ENCODE peak calls at places on chromosome 11, in six cellular contexts. Y is left ventricle myocardium inferior, R is A549, P is upper lobe of right lung, S is spleen, D is body of pancreas. N is an unnamed sample. For H3K4me1, the result is how much of the 10 kb centered on the place peaks cover.

GRCh38 chr11:9950462-9950861 is 286.6 kb downstream of the SWAP70 start:
- DNase-seq in Y (no peak), R (no peak), P (no peak), S (no peak), D (no peak), N (no peak)

GRCh38 chr11:134486106-134486505 is 74.1 kb upstream of the B3GAT1 start:
- DNase-seq in Y (no peak), R (no peak), P (peak), S (no peak), D (no peak), N (no peak)

GRCh38 chr11:20374746-20375305 is 11.3 kb downstream of the HTATIP2 start:
- DNase-seq in Y (no peak), R (no peak), P (no peak), S (no peak), D (no peak), N (no peak)

GRCh38 chr11:78957481-78958245 is 383.0 kb upstream of the NARS2 start:
- DNase-seq in Y (no peak), R (no peak), P (no peak), S (no peak), D (no peak), N (no peak)

GRCh38 chr11:20611892-20612291 is 12.5 kb downstream of the SLC6A5 start:
- DNase-seq in Y (no peak), R (no peak), P (no peak), S (no peak), D (no peak), N (no peak)

GRCh38 chr11:130992788-130993187 is 76.5 kb upstream of the SNX19 start:
- DNase-seq in Y (no peak), R (no peak), P (no peak), S (no peak), D (no peak), N (no peak)

GRCh38 chr11:9664276-9665171 is 647 bp downstream of the SWAP70 start:
- DNase-seq in Y (peak), R (peak), P (peak), S (peak), D (peak), N (peak)

GRCh38 chr11:92314499-92314898 is 89.9 kb downstream of the FAT3 start:
- DNase-seq in Y (no peak), R (no peak), P (no peak), S (no peak), D (no peak), N (no peak)

GRCh38 chr11:12287009-12287373 is 90.4 kb upstream of the PARVA start:
- DNase-seq in Y (no peak), R (peak), P (no peak), S (no peak), D (no peak), N (peak)

GRCh38 chr11:31492320-31492913 is 17.0 kb downstream of the IMMP1L start:
- DNase-seq in Y (no peak), R (no peak), P (no peak), S (no peak), D (peak), N (no peak)

GRCh38 chr11:134049303-134049702 is 19.6 kb upstream of the JAM3 start:
- DNase-seq in Y (no peak), R (no peak), P (peak), S (no peak), D (no peak), N (no peak)

GRCh38 chr11:125429807-125430678 is 66.0 kb downstream of the FEZ1 start:
- DNase-seq in Y (no peak), R (no peak), P (peak), S (no peak), D (no peak), N (no peak)

GRCh38 chr11:102007567-102008437 is 39.4 kb upstream of the CFAP300 start:
- DNase-seq in Y (no peak), R (peak), P (no peak), S (no peak), D (no peak), N (no peak)

GRCh38 chr11:10627306-10627705 is 58.8 kb upstream of the LYVE1 start:
- DNase-seq in Y (no peak), R (no peak), P (no peak), S (no peak), D (no peak), N (no peak)

GRCh38 chr11:62621027-62621566 is 689 bp downstream of the B3GAT3 start:
- DNase-seq in Y (no peak), R (no peak), P (no peak), S (no peak), D (no peak), N (no peak)

GRCh38 chr11:450809-451451 is 851 bp downstream of the PTDSS2 start:
- DNase-seq in Y (peak), R (peak), P (peak), S (peak), D (peak), N (peak)

GRCh38 chr11:73463359-73463758 is 87.2 kb downstream of the RELT start:
- DNase-seq in Y (no peak), R (peak), P (no peak), S (no peak), D (no peak), N (peak)

GRCh38 chr11:75492181-75492820 is 33.4 kb downstream of the GDPD5 start:
- DNase-seq in Y (no peak), R (no peak), P (no peak), S (peak), D (no peak), N (no peak)

GRCh38 chr11:22920939-22921565 is 60.8 kb upstream of the CCDC179 start:
- DNase-seq in Y (no peak), R (peak), P (no peak), S (no peak), D (peak), N (peak)
- H3K4me3 ChIP-seq in Y (no peak), R (no peak), P (no peak), S (no peak), D (no peak), N (no peak)

GRCh38 chr11:44241851-44242250 is 68.1 kb downstream of the ALX4 start:
- DNase-seq in Y (peak), R (no peak), P (no peak), S (no peak), D (no peak), N (peak)
- H3K4me1 ChIP-seq in Y (half or more), R (under half), P (under half), S (under half), D (under half), N (half or more)

DNA sequence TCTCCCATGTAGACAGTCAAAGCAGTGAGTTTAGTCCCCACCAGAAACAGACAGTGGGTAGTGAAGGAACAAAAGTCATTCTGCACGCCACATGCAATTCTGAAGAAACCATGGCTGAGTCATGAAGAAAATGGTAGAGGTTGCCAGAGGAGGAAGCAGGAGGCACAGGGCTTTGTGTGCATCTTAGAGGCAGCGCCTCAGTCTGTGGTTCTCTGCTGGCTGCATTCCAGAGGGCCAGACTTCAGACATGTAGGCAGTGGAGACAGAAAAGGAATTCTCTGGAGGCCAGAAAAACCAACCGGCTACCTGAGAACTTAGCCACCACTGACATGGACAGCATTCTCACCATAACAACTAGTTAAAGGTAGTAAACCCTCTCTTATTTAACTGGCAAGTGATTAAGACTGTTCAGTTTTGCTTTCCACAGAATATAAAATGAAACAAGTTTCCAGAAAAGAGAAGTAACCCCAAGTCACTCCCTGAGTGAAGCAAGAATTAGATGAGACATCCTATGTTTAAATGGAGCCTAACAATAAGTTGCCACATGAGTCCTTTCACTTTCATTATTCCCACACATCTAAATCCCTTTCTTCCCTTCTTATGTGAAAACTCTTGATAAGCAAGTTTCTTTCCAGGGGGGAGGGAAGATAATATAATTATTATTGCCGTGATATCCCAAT is 556.1 kb downstream of the SOX6 start:
- DNase-seq in Y (peak), R (no peak), P (peak), S (no peak), D (peak), N (no peak)
- H3K4me3 ChIP-seq in Y (no peak), R (no peak), P (no peak), S (peak), D (no peak), N (no peak)

GRCh38 chr11:94925422-94926270 is 47.7 kb downstream of the CWC15 start:
- DNase-seq in Y (no peak), R (no peak), P (no peak), S (no peak), D (no peak), N (no peak)

GRCh38 chr11:94926271-94926625 is 47.1 kb downstream of the CWC15 start:
- DNase-seq in Y (no peak), R (no peak), P (no peak), S (no peak), D (no peak), N (peak)

GRCh38 chr11:94926698-94927237 is 46.6 kb downstream of the CWC15 start:
- DNase-seq in Y (peak), R (peak), P (peak), S (no peak), D (peak), N (peak)

GRCh38 chr11:94924074-94925031 is 49.0 kb downstream of the CWC15 start:
- DNase-seq in Y (no peak), R (no peak), P (no peak), S (no peak), D (no peak), N (peak)

DNA sequence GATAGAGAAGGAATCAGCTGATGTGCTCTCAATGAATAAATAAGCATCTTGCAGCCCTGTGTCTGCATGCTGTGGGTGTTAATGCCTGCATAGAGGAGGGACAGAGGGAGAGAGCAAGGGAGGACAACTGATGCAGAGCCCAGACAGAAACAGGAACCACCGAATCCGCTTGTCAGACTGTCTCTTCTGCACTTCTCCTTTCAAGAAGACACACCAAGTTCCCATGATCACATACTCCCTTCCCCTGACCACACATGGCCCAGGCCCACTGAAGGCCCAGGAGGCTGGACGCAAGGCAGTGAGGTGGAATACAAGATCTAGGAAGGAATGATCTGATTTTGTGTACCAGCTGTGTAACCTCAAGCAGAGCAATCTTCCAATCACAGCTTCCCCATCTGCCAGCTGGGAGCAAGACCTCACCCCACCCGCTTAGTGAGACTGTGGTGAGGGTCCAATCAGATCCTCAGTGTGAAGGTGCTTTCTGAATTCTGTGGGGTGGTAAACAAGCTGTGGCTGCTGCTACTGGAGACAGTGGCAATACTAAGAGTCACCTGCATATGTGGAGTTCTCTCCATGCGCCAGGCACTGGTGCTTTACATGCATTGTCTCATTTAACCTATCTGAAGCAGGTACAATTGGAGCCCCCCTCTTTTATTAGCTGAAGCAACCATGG is 50.5 kb downstream of the CWC15 start:
- DNase-seq in Y (no peak), R (no peak), P (no peak), S (no peak), D (no peak), N (no peak)
- H3K4me1 ChIP-seq in Y (under half), R (under half), P (under half), S (under half), D (under half), N (under half)

DNA sequence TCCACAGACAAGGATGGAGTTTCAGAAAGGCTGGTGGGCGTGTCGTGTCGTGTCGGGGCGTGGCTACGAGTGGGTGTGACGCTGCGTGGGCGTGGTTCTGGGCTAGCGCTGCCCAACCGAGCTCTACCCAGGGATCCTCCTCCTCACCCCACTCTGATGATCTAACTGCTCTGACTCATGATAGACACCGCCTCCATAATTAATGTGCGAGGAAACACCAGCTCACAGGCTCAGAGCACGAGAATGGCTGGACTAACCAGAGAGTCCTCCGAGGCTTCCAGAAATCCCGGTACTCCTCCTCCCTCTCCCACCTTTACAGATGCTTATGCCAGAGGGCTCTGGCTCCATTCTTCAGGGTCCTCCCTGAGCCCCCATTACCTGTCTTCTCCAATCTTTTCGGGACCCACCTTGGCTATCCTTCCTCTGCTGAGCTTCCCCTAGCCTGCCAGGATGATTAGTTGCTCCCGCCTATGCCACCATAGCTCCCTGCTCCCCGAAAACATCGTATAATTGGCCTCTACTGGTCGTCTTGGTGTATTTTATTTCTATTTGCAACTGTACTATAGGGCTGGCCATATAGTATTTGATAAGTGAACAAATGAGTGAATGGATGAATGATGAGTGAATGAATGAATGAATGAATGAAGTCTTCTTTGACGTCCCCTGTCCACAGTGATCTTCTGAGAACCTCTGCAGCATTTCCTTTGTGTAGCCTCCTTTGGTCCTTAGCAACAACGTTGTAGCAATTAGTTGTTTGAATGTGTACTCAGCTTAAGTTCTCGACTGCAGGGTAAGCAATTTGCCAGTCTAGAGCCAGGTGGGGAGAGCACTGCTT is 21.7 kb downstream of the TMPRSS13 start:
- DNase-seq in Y (peak), R (peak), P (peak), S (peak), D (peak), N (peak)
- H3K4me3 ChIP-seq in Y (no peak), R (peak), P (no peak), S (no peak), D (no peak), N (peak)